ENCODE peak calls at places on chromosomes 6 and 20, in seven cellular contexts. One of them, this sample, is unnamed. For H3K4me1, the result is how much of the 10 kb centered on the place peaks cover.

GRCh38 chr6:78701407-78701806 is 165.9 kb upstream of the IRAK1BP1 start:
- DNase-seq in CD8-positive, alpha-beta T cell: no peak
- DNase-seq in PC-9: no peak
- DNase-seq in aorta: no peak
- DNase-seq in spleen: no peak
- DNase-seq in suprapubic skin: no peak
- DNase-seq in ovary: no peak
- DNase-seq in this sample: no peak

GRCh38 chr6:155352812-155353211 is 38.5 kb upstream of the TFB1M start:
- DNase-seq in aorta: no peak
- DNase-seq in ovary: no peak
- DNase-seq in PC-9: no peak
- DNase-seq in CD8-positive, alpha-beta T cell: no peak
- DNase-seq in suprapubic skin: no peak
- DNase-seq in spleen: no peak
- DNase-seq in this sample: no peak

GRCh38 chr20:36824142-36824940 is 50.8 kb upstream of the DSN1 start:
- DNase-seq in aorta: no peak
- DNase-seq in spleen: no peak
- DNase-seq in CD8-positive, alpha-beta T cell: no peak
- DNase-seq in suprapubic skin: no peak
- DNase-seq in PC-9: peak
- DNase-seq in ovary: no peak
- DNase-seq in this sample: no peak

GRCh38 chr6:14108571-14109410 is 8.8 kb upstream of the CD83 start:
- DNase-seq in aorta: peak
- DNase-seq in spleen: peak
- DNase-seq in suprapubic skin: no peak
- DNase-seq in CD8-positive, alpha-beta T cell: no peak
- DNase-seq in PC-9: no peak
- DNase-seq in ovary: no peak
- DNase-seq in this sample: no peak

GRCh38 chr20:31972481-31973386 is 4.8 kb downstream of the XKR7 start:
- DNase-seq in spleen: no peak
- DNase-seq in CD8-positive, alpha-beta T cell: no peak
- DNase-seq in suprapubic skin: no peak
- DNase-seq in aorta: no peak
- DNase-seq in ovary: no peak
- DNase-seq in PC-9: no peak
- DNase-seq in this sample: no peak

GRCh38 chr20:20603339-20603990 is 109.0 kb downstream of the RALGAPA2 start:
- DNase-seq in spleen: peak
- DNase-seq in suprapubic skin: no peak
- DNase-seq in ovary: no peak
- DNase-seq in CD8-positive, alpha-beta T cell: peak
- DNase-seq in PC-9: no peak
- DNase-seq in aorta: no peak
- DNase-seq in this sample: no peak

GRCh38 chr20:53040678-53041674 is 68.8 kb downstream of the TSHZ2 start:
- DNase-seq in CD8-positive, alpha-beta T cell: no peak
- DNase-seq in aorta: peak
- DNase-seq in suprapubic skin: peak
- DNase-seq in PC-9: no peak
- DNase-seq in spleen: no peak
- DNase-seq in ovary: peak
- DNase-seq in this sample: no peak

GRCh38 chr6:104462811-104463599 is 396.7 kb downstream of the HACE1 start:
- DNase-seq in PC-9: no peak
- DNase-seq in spleen: no peak
- DNase-seq in ovary: no peak
- DNase-seq in CD8-positive, alpha-beta T cell: no peak
- DNase-seq in suprapubic skin: no peak
- DNase-seq in aorta: no peak
- DNase-seq in this sample: no peak

GRCh38 chr20:57470212-57470522 is 54.8 kb downstream of the CTCFL start:
- DNase-seq in PC-9: no peak
- DNase-seq in CD8-positive, alpha-beta T cell: no peak
- DNase-seq in suprapubic skin: peak
- DNase-seq in spleen: peak
- DNase-seq in ovary: no peak
- DNase-seq in aorta: peak
- DNase-seq in this sample: no peak

GRCh38 chr6:34011298-34011697 is 134.6 kb downstream of the GRM4 start:
- DNase-seq in suprapubic skin: no peak
- DNase-seq in ovary: no peak
- DNase-seq in CD8-positive, alpha-beta T cell: no peak
- DNase-seq in aorta: no peak
- DNase-seq in PC-9: no peak
- DNase-seq in spleen: peak
- DNase-seq in this sample: no peak

GRCh38 chr6:22880686-22881433 is 311.5 kb downstream of the HDGFL1 start:
- DNase-seq in ovary: no peak
- DNase-seq in aorta: no peak
- DNase-seq in spleen: no peak
- DNase-seq in PC-9: peak
- DNase-seq in suprapubic skin: no peak
- DNase-seq in CD8-positive, alpha-beta T cell: no peak
- DNase-seq in this sample: peak

GRCh38 chr20:17916365-17916996 is 52.1 kb downstream of the SNX5 start:
- DNase-seq in CD8-positive, alpha-beta T cell: no peak
- DNase-seq in suprapubic skin: no peak
- DNase-seq in ovary: no peak
- DNase-seq in aorta: peak
- DNase-seq in PC-9: no peak
- DNase-seq in spleen: no peak
- DNase-seq in this sample: no peak

GRCh38 chr6:104623052-104623690 is 236.5 kb downstream of the HACE1 start:
- DNase-seq in PC-9: no peak
- DNase-seq in aorta: no peak
- DNase-seq in spleen: no peak
- DNase-seq in ovary: no peak
- DNase-seq in CD8-positive, alpha-beta T cell: no peak
- DNase-seq in suprapubic skin: no peak
- DNase-seq in this sample: peak

GRCh38 chr6:79420054-79420453 is 117.2 kb downstream of the LCA5 start:
- DNase-seq in spleen: no peak
- DNase-seq in CD8-positive, alpha-beta T cell: no peak
- DNase-seq in ovary: no peak
- DNase-seq in aorta: no peak
- DNase-seq in suprapubic skin: no peak
- DNase-seq in PC-9: no peak
- DNase-seq in this sample: no peak

GRCh38 chr6:54980511-54981275 is 134.1 kb downstream of the FAM83B start:
- DNase-seq in aorta: no peak
- DNase-seq in suprapubic skin: no peak
- DNase-seq in PC-9: peak
- DNase-seq in CD8-positive, alpha-beta T cell: no peak
- DNase-seq in ovary: no peak
- DNase-seq in spleen: no peak
- DNase-seq in this sample: no peak

GRCh38 chr6:124670801-124671200 is 291.4 kb upstream of the RNF217 start:
- DNase-seq in CD8-positive, alpha-beta T cell: no peak
- DNase-seq in suprapubic skin: no peak
- DNase-seq in aorta: no peak
- DNase-seq in PC-9: no peak
- DNase-seq in ovary: no peak
- DNase-seq in spleen: no peak
- DNase-seq in this sample: no peak

GRCh38 chr20:21365771-21366170 is 31.6 kb downstream of the NKX2-4 start:
- DNase-seq in suprapubic skin: no peak
- DNase-seq in CD8-positive, alpha-beta T cell: no peak
- DNase-seq in PC-9: no peak
- DNase-seq in ovary: no peak
- DNase-seq in aorta: no peak
- DNase-seq in spleen: no peak
- DNase-seq in this sample: no peak

GRCh38 chr6:34656378-34657036 is 40.1 kb downstream of the ILRUN start:
- DNase-seq in suprapubic skin: no peak
- DNase-seq in ovary: no peak
- DNase-seq in PC-9: peak
- DNase-seq in CD8-positive, alpha-beta T cell: no peak
- DNase-seq in aorta: no peak
- DNase-seq in spleen: no peak
- DNase-seq in this sample: peak

GRCh38 chr20:8547035-8547649 is 415.1 kb downstream of the PLCB1 start:
- DNase-seq in spleen: no peak
- DNase-seq in PC-9: no peak
- DNase-seq in CD8-positive, alpha-beta T cell: no peak
- DNase-seq in aorta: no peak
- DNase-seq in suprapubic skin: no peak
- DNase-seq in ovary: no peak
- DNase-seq in this sample: no peak

GRCh38 chr6:9316831-9317230 is 881.5 kb upstream of the SLC35B3 start:
- DNase-seq in CD8-positive, alpha-beta T cell: no peak
- DNase-seq in suprapubic skin: no peak
- DNase-seq in aorta: no peak
- DNase-seq in PC-9: no peak
- DNase-seq in ovary: no peak
- DNase-seq in spleen: no peak
- DNase-seq in this sample: no peak

GRCh38 chr6:105900120-105900937 is 185.8 kb upstream of the PRDM1 start:
- DNase-seq in CD8-positive, alpha-beta T cell: no peak
- DNase-seq in PC-9: no peak
- DNase-seq in suprapubic skin: no peak
- DNase-seq in ovary: no peak
- DNase-seq in aorta: no peak
- DNase-seq in spleen: no peak
- DNase-seq in this sample: peak

GRCh38 chr6:132060591-132060990 is 109.4 kb upstream of the CCN2 start:
- DNase-seq in ovary: no peak
- DNase-seq in PC-9: peak
- DNase-seq in aorta: no peak
- DNase-seq in spleen: no peak
- DNase-seq in suprapubic skin: no peak
- DNase-seq in CD8-positive, alpha-beta T cell: no peak
- DNase-seq in this sample: no peak

GRCh38 chr20:21781446-21782075 is 76.1 kb downstream of the PAX1 start:
- DNase-seq in spleen: no peak
- DNase-seq in aorta: no peak
- DNase-seq in ovary: no peak
- DNase-seq in PC-9: no peak
- DNase-seq in suprapubic skin: no peak
- DNase-seq in CD8-positive, alpha-beta T cell: no peak
- DNase-seq in this sample: no peak

GRCh38 chr6:163282672-163283071 is 131.8 kb upstream of the QKI start:
- DNase-seq in CD8-positive, alpha-beta T cell: no peak
- DNase-seq in ovary: no peak
- DNase-seq in spleen: no peak
- DNase-seq in aorta: no peak
- DNase-seq in suprapubic skin: no peak
- DNase-seq in PC-9: no peak
- DNase-seq in this sample: no peak

GRCh38 chr6:151015320-151015719 is 149.8 kb downstream of the MTHFD1L start:
- DNase-seq in aorta: no peak
- DNase-seq in ovary: no peak
- DNase-seq in CD8-positive, alpha-beta T cell: no peak
- DNase-seq in PC-9: no peak
- DNase-seq in suprapubic skin: no peak
- DNase-seq in spleen: no peak
- DNase-seq in this sample: no peak
- H3K4me1 ChIP-seq in aorta: under half
- H3K4me1 ChIP-seq in ovary: under half
- H3K4me1 ChIP-seq in CD8-positive, alpha-beta T cell: under half
- H3K4me1 ChIP-seq in PC-9: under half
- H3K4me1 ChIP-seq in suprapubic skin: under half
- H3K4me1 ChIP-seq in spleen: under half
- H3K4me1 ChIP-seq in this sample: under half

DNA sequence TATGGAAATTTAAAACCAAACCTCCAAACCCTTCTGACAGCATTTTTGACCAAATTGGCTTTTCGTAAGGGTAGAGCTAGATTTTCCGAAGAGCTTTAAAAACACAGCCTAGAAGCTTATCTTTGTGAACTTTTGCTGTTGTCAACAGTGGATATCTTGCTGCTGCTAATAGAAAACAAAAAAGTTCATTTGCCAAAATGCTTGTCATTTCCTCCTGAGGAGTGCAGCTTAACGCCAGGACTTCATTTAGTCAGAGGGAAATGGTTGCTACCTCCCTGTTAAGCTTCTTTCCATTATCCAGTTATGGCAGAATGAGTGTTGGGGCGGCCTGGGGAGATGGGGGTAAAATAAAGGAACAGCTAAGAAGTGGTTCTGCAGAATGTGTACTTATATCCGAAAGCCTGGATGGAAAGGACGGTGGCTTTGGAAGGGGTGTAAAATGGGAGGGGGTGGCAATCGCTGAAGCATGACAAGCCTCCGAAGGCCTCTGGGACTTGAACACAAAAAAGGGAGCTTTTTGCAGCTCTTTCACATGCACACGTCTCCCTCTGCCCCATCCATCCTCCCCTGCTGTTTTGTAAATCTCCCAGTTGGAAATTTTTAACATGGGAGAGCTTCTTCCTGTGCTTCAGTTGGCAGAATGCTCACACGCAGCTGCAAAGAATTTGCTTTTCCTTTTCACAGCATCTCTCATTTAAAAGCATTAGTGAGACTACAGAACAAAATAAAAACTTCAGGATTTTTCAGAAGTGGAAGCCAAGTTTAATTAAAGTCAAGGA is 22.4 kb downstream of the JARID2 start:
- DNase-seq in aorta: no peak
- DNase-seq in suprapubic skin: no peak
- DNase-seq in spleen: no peak
- DNase-seq in PC-9: no peak
- DNase-seq in ovary: no peak
- DNase-seq in CD8-positive, alpha-beta T cell: no peak
- DNase-seq in this sample: no peak
- H3K4me1 ChIP-seq in aorta: under half
- H3K4me1 ChIP-seq in suprapubic skin: half or more
- H3K4me1 ChIP-seq in spleen: half or more
- H3K4me1 ChIP-seq in PC-9: under half
- H3K4me1 ChIP-seq in ovary: under half
- H3K4me1 ChIP-seq in CD8-positive, alpha-beta T cell: half or more
- H3K4me1 ChIP-seq in this sample: under half

GRCh38 chr20:62244644-62245108 is 6.4 kb downstream of the OSBPL2 start:
- DNase-seq in suprapubic skin: no peak
- DNase-seq in PC-9: no peak
- DNase-seq in CD8-positive, alpha-beta T cell: no peak
- DNase-seq in spleen: no peak
- DNase-seq in aorta: no peak
- DNase-seq in ovary: no peak
- DNase-seq in this sample: no peak
- H3K4me1 ChIP-seq in suprapubic skin: half or more
- H3K4me1 ChIP-seq in PC-9: under half
- H3K4me1 ChIP-seq in CD8-positive, alpha-beta T cell: under half
- H3K4me1 ChIP-seq in spleen: half or more
- H3K4me1 ChIP-seq in aorta: under half
- H3K4me1 ChIP-seq in ovary: under half
- H3K4me1 ChIP-seq in this sample: under half

GRCh38 chr20:4811257-4811656 is 89.5 kb downstream of the PRND start:
- DNase-seq in aorta: no peak
- DNase-seq in ovary: no peak
- DNase-seq in spleen: no peak
- DNase-seq in CD8-positive, alpha-beta T cell: no peak
- DNase-seq in suprapubic skin: no peak
- DNase-seq in PC-9: no peak
- DNase-seq in this sample: no peak
- H3K4me1 ChIP-seq in aorta: under half
- H3K4me1 ChIP-seq in ovary: under half
- H3K4me1 ChIP-seq in spleen: half or more
- H3K4me1 ChIP-seq in CD8-positive, alpha-beta T cell: half or more
- H3K4me1 ChIP-seq in suprapubic skin: under half
- H3K4me1 ChIP-seq in PC-9: under half
- H3K4me1 ChIP-seq in this sample: under half